ENCODE peak calls at places on chromosomes 12 and 14, in nine cellular contexts. P, D, G, I, W, O, H, Q and L are unnamed samples.

GRCh38 chr14:106843376-106843775 is 1317.0 kb downstream of the TMEM121 start:
- DNase-seq in D (no peak), Q (no peak), H (no peak), I (no peak), O (no peak), W (no peak), G (no peak), P (no peak), L (no peak)

GRCh38 chr12:76976777-76977465 is 88.4 kb downstream of the E2F7 start:
- DNase-seq in O (no peak), H (no peak), D (no peak), G (peak), I (no peak), Q (no peak), P (no peak), W (no peak), L (peak)

GRCh38 chr14:63833728-63834127 is 19.1 kb upstream of the SYNE2 start:
- DNase-seq in P (no peak), Q (no peak), O (no peak), D (no peak), G (peak), H (no peak), I (no peak), W (no peak), L (no peak)

GRCh38 chr12:111253213-111253612 is 115.7 kb downstream of the PHETA1 start:
- DNase-seq in P (no peak), H (no peak), Q (no peak), I (no peak), G (no peak), O (no peak), W (no peak), D (no peak), L (no peak)

GRCh38 chr12:106903241-106903950 is 52.3 kb upstream of the TMEM263 start:
- DNase-seq in G (peak), P (peak), I (peak), D (peak), H (no peak), O (peak), Q (peak), W (peak), L (peak)

GRCh38 chr14:37024166-37024565 is 148.2 kb downstream of the SLC25A21 start:
- DNase-seq in Q (no peak), G (no peak), I (no peak), O (no peak), D (no peak), P (no peak), W (no peak), H (no peak), L (no peak)

GRCh38 chr12:124344526-124344925 is 49.6 kb downstream of the RFLNA start:
- DNase-seq in Q (no peak), H (no peak), D (no peak), O (no peak), P (peak), G (no peak), W (no peak), I (no peak), L (no peak)

GRCh38 chr12:84694111-84694510 is 218.5 kb downstream of the SLC6A15 start:
- DNase-seq in I (no peak), P (no peak), O (no peak), D (no peak), G (no peak), W (no peak), Q (no peak), H (no peak), L (no peak)

GRCh38 chr14:69481815-69482568 is 2.5 kb upstream of the PLEKHD1 start:
- DNase-seq in I (peak), W (no peak), P (no peak), H (no peak), O (no peak), Q (no peak), D (no peak), G (no peak), L (no peak)

GRCh38 chr14:88785911-88786310 is 6.8 kb downstream of the EML5 start:
- DNase-seq in Q (no peak), I (no peak), H (no peak), D (no peak), O (no peak), P (no peak), W (no peak), G (no peak), L (no peak)

GRCh38 chr14:90864741-90865140 is 48.5 kb upstream of the TTC7B start:
- DNase-seq in P (no peak), G (no peak), W (no peak), I (no peak), D (no peak), Q (no peak), H (no peak), O (no peak), L (no peak)

GRCh38 chr14:105147701-105148603 is 20.6 kb downstream of the JAG2 start:
- DNase-seq in Q (no peak), I (no peak), D (peak), W (no peak), G (no peak), O (peak), H (no peak), P (peak), L (no peak)

GRCh38 chr14:92266216-92266615 is 56.7 kb upstream of the SLC24A4 start:
- DNase-seq in O (no peak), W (no peak), D (no peak), I (no peak), H (no peak), Q (no peak), G (no peak), P (no peak), L (no peak)

GRCh38 chr12:52323416-52324067 is 2.3 kb upstream of the KRT83 start:
- DNase-seq in G (no peak), H (no peak), W (no peak), Q (peak), P (no peak), O (no peak), D (no peak), I (no peak), L (no peak)

GRCh38 chr12:75774309-75775052 is 257.1 kb downstream of the PHLDA1 start:
- DNase-seq in W (no peak), H (no peak), O (no peak), I (no peak), Q (no peak), P (no peak), D (no peak), G (no peak), L (peak)

GRCh38 chr12:110176745-110177144 is 52.6 kb downstream of the IFT81 start:
- DNase-seq in P (no peak), H (no peak), W (no peak), I (no peak), G (peak), Q (no peak), O (no peak), D (no peak), L (peak)

GRCh38 chr14:57889245-57889644 is 23.4 kb upstream of the SLC35F4 start:
- DNase-seq in H (no peak), W (no peak), G (peak), P (peak), I (no peak), O (no peak), Q (no peak), D (peak), L (peak)

GRCh38 chr12:57718641-57719528 is 19.7 kb downstream of the AGAP2 start:
- DNase-seq in H (no peak), G (no peak), P (no peak), W (no peak), O (peak), I (no peak), Q (peak), D (no peak), L (no peak)

GRCh38 chr12:57719777-57720605 is 18.6 kb downstream of the AGAP2 start:
- DNase-seq in H (no peak), O (peak), P (no peak), W (no peak), I (no peak), D (no peak), Q (peak), G (no peak), L (no peak)

GRCh38 chr12:57722716-57723629 is 15.6 kb downstream of the AGAP2 start:
- DNase-seq in W (no peak), D (no peak), I (no peak), P (no peak), G (no peak), O (no peak), Q (peak), H (no peak), L (no peak)

GRCh38 chr12:57723630-57723962 is 14.9 kb downstream of the AGAP2 start:
- DNase-seq in H (no peak), P (no peak), Q (no peak), G (no peak), O (no peak), D (no peak), W (no peak), I (no peak), L (no peak)

GRCh38 chr12:57720606-57721595 is 17.6 kb downstream of the AGAP2 start:
- DNase-seq in H (no peak), Q (peak), O (peak), P (no peak), I (no peak), G (no peak), W (no peak), D (no peak), L (no peak)
- H3K4me3 ChIP-seq in H (no peak), Q (no peak), O (no peak), P (no peak), I (no peak), G (no peak), W (no peak), D (no peak), L (no peak)

GRCh38 chr14:34930591-34931069 is 52.2 kb upstream of the SRP54 start:
- DNase-seq in Q (no peak), I (no peak), G (no peak), W (peak), H (no peak), D (no peak), O (no peak), P (no peak), L (no peak)
- H3K4me3 ChIP-seq in Q (no peak), I (no peak), G (no peak), W (no peak), H (no peak), D (no peak), O (no peak), P (no peak), L (no peak)

GRCh38 chr12:89307665-89308253 is 44.5 kb downstream of the DUSP6 start:
- DNase-seq in I (no peak), Q (no peak), W (peak), P (no peak), H (no peak), O (no peak), D (no peak), G (no peak), L (no peak)
- H3K4me3 ChIP-seq in I (no peak), Q (no peak), W (no peak), P (no peak), H (no peak), O (no peak), D (no peak), G (no peak), L (no peak)

GRCh38 chr12:98058838-98059237 is 456.6 kb upstream of the TMPO start:
- DNase-seq in I (no peak), G (no peak), D (no peak), Q (no peak), H (no peak), W (no peak), O (no peak), P (no peak), L (no peak)
- H3K4me3 ChIP-seq in I (no peak), G (no peak), D (no peak), Q (no peak), H (no peak), W (no peak), O (no peak), P (no peak), L (no peak)

GRCh38 chr12:129520736-129521135 is 383.1 kb downstream of the TMEM132D start:
- DNase-seq in O (no peak), P (no peak), W (no peak), I (no peak), D (no peak), H (no peak), Q (no peak), G (peak), L (no peak)
- H3K4me3 ChIP-seq in O (no peak), P (no peak), W (no peak), I (no peak), D (no peak), H (no peak), Q (no peak), G (no peak), L (no peak)

GRCh38 chr12:26668847-26669246 is 164.1 kb downstream of the ITPR2 start:
- DNase-seq in P (no peak), I (no peak), H (no peak), Q (no peak), G (peak), W (no peak), O (no peak), D (no peak), L (peak)

GRCh38 chr12:26666286-26666685 is 166.7 kb downstream of the ITPR2 start:
- DNase-seq in P (no peak), O (no peak), W (no peak), I (no peak), G (peak), H (no peak), D (no peak), Q (no peak), L (no peak)

DNA sequence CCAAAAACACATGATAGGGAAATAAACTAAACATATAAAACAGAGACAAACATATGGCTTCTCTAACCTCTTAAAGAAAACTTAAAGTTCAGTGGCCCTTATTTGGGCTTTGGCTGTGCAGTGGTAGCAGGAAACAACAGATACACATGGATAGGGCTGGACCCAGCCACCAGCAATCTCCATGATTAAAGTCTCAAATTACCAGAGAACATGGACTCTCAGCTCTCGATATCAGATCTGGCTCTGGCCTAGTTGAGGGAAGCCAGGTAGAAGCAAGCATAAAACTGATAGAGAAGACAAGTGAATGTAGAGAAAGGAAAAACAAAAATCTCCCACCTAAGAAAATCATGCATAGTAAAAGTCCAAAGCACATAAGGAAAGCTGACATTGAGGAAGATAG is 164.8 kb downstream of the ITPR2 start:
- DNase-seq in P (no peak), H (no peak), G (no peak), D (no peak), W (no peak), O (no peak), Q (no peak), I (no peak), L (no peak)
- H3K4me3 ChIP-seq in P (no peak), H (no peak), G (no peak), D (no peak), W (no peak), O (no peak), Q (no peak), I (no peak), L (no peak)

GRCh38 chr12:108825205-108825950 is 32.0 kb downstream of the SSH1 start:
- DNase-seq in Q (no peak), G (peak), W (no peak), H (no peak), D (no peak), O (no peak), P (no peak), I (no peak), L (peak)
- H3K4me3 ChIP-seq in Q (no peak), G (no peak), W (no peak), H (peak), D (peak), O (no peak), P (no peak), I (no peak), L (peak)